ENCODE peak calls at places on chromosomes 11 and 22, in seven cellular contexts. A, B, M, T, F, W and L are unnamed samples.

GRCh38 chr11:99370557-99371200 is 349.9 kb downstream of the CNTN5 start:
- DNase-seq in A (peak; percentile 55), B (no peak), M (no peak), T (peak; percentile 69), F (no peak), W (peak; percentile 19), L (peak; percentile 56)

GRCh38 chr11:2257023-2257700 is 13.2 kb downstream of the ASCL2 start:
- DNase-seq in A (peak; percentile 19), B (no peak), M (no peak), T (no peak), F (no peak), W (no peak), L (no peak)

GRCh38 chr11:24234822-24235508 is 261.9 kb upstream of the LUZP2 start:
- DNase-seq in A (peak; percentile 65), B (no peak), M (no peak), T (peak; percentile 1), F (no peak), W (peak; percentile 42), L (peak; percentile 22)

GRCh38 chr22:34804588-34804987 is 261.4 kb upstream of the ISX start:
- DNase-seq in A (peak; percentile 15), B (no peak), M (peak; percentile 1), T (no peak), F (no peak), W (no peak), L (no peak)

GRCh38 chr11:45225277-45225676 is 60.9 kb downstream of the SYT13 start:
- DNase-seq in A (no peak), B (no peak), M (no peak), T (no peak), F (no peak), W (no peak), L (no peak)

GRCh38 chr11:124869856-124870387 is 4.7 kb downstream of the ROBO3 start:
- DNase-seq in A (no peak), B (no peak), M (no peak), T (no peak), F (no peak), W (no peak), L (no peak)

GRCh38 chr22:22995166-22995565 is 75.2 kb upstream of the GNAZ start:
- DNase-seq in A (no peak), B (no peak), M (peak; percentile 59), T (no peak), F (no peak), W (no peak), L (no peak)

GRCh38 chr22:24154826-24155225 is 26.5 kb upstream of the SUSD2 start:
- DNase-seq in A (no peak), B (no peak), M (no peak), T (no peak), F (no peak), W (no peak), L (no peak)

GRCh38 chr22:37804886-37805857 is 2.6 kb upstream of the GCAT start:
- DNase-seq in A (peak; percentile 92), B (peak; percentile 41), M (no peak), T (peak; percentile 85), F (peak; percentile 84), W (peak; percentile 90), L (peak; percentile 78)

GRCh38 chr22:49999901-50000586 is 12.5 kb downstream of the IL17REL start:
- DNase-seq in A (no peak), B (no peak), M (no peak), T (no peak), F (no peak), W (peak; percentile 3), L (no peak)

GRCh38 chr11:122367809-122368231 is 251.8 kb upstream of the BLID start:
- DNase-seq in A (peak; percentile 83), B (peak; percentile 30), M (no peak), T (peak; percentile 32), F (no peak), W (peak; percentile 57), L (peak; percentile 45)

GRCh38 chr11:57983211-57983610 is 40.5 kb upstream of the OR9Q1 start:
- DNase-seq in A (no peak), B (no peak), M (no peak), T (no peak), F (no peak), W (no peak), L (no peak)

GRCh38 chr22:39833610-39834009 is 60.0 kb downstream of the ENTHD1 start:
- DNase-seq in A (no peak), B (no peak), M (no peak), T (no peak), F (no peak), W (no peak), L (no peak)

GRCh38 chr22:47997052-47997568 is 1234.7 kb downstream of the TBC1D22A start:
- DNase-seq in A (no peak), B (no peak), M (no peak), T (no peak), F (no peak), W (no peak), L (no peak)

GRCh38 chr22:30045901-30046715 is 34.2 kb upstream of the HORMAD2 start:
- DNase-seq in A (no peak), B (no peak), M (no peak), T (no peak), F (no peak), W (no peak), L (no peak)

GRCh38 chr22:33427461-33427860 is 369.3 kb upstream of the SYN3 start:
- DNase-seq in A (no peak), B (no peak), M (no peak), T (no peak), F (no peak), W (no peak), L (no peak)

GRCh38 chr11:2517386-2518064 is 72.7 kb downstream of the KCNQ1 start:
- DNase-seq in A (no peak), B (no peak), M (no peak), T (peak; percentile 0), F (peak; percentile 38), W (peak; percentile 5), L (no peak)

GRCh38 chr11:119888119-119888518 is 159.1 kb upstream of the NECTIN1 start:
- DNase-seq in A (no peak), B (no peak), M (no peak), T (no peak), F (no peak), W (no peak), L (no peak)

GRCh38 chr11:2933376-2934056 is 4.3 kb upstream of the PHLDA2 start:
- DNase-seq in A (no peak), B (no peak), M (no peak), T (peak; percentile 72), F (peak; percentile 45), W (peak; percentile 41), L (peak; percentile 86)

GRCh38 chr11:23976776-23977380 is 520.0 kb upstream of the LUZP2 start:
- DNase-seq in A (no peak), B (no peak), M (no peak), T (no peak), F (no peak), W (no peak), L (peak; percentile 73)

GRCh38 chr11:88293931-88294330 is 43.6 kb downstream of the CTSC start:
- DNase-seq in A (no peak), B (no peak), M (no peak), T (peak; percentile 27), F (no peak), W (no peak), L (peak; percentile 65)

GRCh38 chr22:39236321-39237275 is 8.2 kb downstream of the PDGFB start:
- DNase-seq in A (no peak), B (no peak), M (no peak), T (no peak), F (no peak), W (peak; percentile 56), L (no peak)

GRCh38 chr22:45608763-45609180 is 62.9 kb upstream of the ATXN10 start:
- DNase-seq in A (no peak), B (no peak), M (no peak), T (no peak), F (no peak), W (no peak), L (peak; percentile 79)

GRCh38 chr11:77171254-77171653 is 43.2 kb downstream of the MYO7A start:
- DNase-seq in A (no peak), B (no peak), M (no peak), T (no peak), F (no peak), W (no peak), L (no peak)

GRCh38 chr11:132595711-132596111 is 936.6 kb downstream of the OPCML start:
- DNase-seq in A (no peak), B (no peak), M (no peak), T (peak; percentile 4), F (no peak), W (no peak), L (no peak)

GRCh38 chr11:110979696-110980095 is 265.8 kb upstream of the POU2AF2 start:
- DNase-seq in A (no peak), B (no peak), M (no peak), T (peak; percentile 32), F (no peak), W (no peak), L (peak; percentile 65)

GRCh38 chr11:36014499-36014898 is 70.6 kb downstream of the LDLRAD3 start:
- DNase-seq in A (no peak), B (no peak), M (no peak), T (no peak), F (no peak), W (no peak), L (no peak)

GRCh38 chr11:107928767-107929507 is 689 bp downstream of the RAB39A start:
- DNase-seq in A (peak; percentile 7), B (no peak), M (peak; percentile 6), T (peak; percentile 19), F (no peak), W (peak; percentile 11), L (no peak)

GRCh38 chr11:9004310-9004945 is 627 bp upstream of the NRIP3 start:
- DNase-seq in A (peak; percentile 32), B (no peak), M (no peak), T (peak; percentile 7), F (no peak), W (peak; percentile 32), L (no peak)

GRCh38 chr11:13487661-13488030 is 8.2 kb downstream of the PTH start:
- DNase-seq in A (no peak), B (no peak), M (peak; percentile 4), T (peak; percentile 3), F (no peak), W (peak; percentile 52), L (peak; percentile 1)

GRCh38 chr11:46594785-46595184 is 962 bp upstream of the AMBRA1 start:
- DNase-seq in A (no peak), B (no peak), M (no peak), T (no peak), F (no peak), W (no peak), L (no peak)
- H3K4me3 ChIP-seq in A (no peak overlapping the region), B (no peak overlapping the region), M (no peak overlapping the region), T (no peak overlapping the region), F (no peak overlapping the region), W (no peak overlapping the region), L (no peak overlapping the region)

GRCh38 chr11:95793111-95793510 is 2.8 kb downstream of the CEP57 start:
- DNase-seq in A (no peak), B (no peak), M (no peak), T (no peak), F (no peak), W (no peak), L (peak; percentile 38)
- H3K4me3 ChIP-seq in A (no peak overlapping the region), B (no peak overlapping the region), M (no peak overlapping the region), T (no peak overlapping the region), F (no peak overlapping the region), W (no peak overlapping the region), L (no peak overlapping the region)

GRCh38 chr22:20522134-20522827 is 14.9 kb downstream of the MED15 start:
- DNase-seq in A (no peak), B (no peak), M (no peak), T (no peak), F (no peak), W (no peak), L (no peak)
- H3K4me3 ChIP-seq in A (no peak overlapping the region), B (no peak overlapping the region), M (no peak overlapping the region), T (no peak overlapping the region), F (no peak overlapping the region), W (no peak overlapping the region), L (no peak overlapping the region)

GRCh38 chr11:62706841-62707240 is 383 bp downstream of the BSCL2 start:
- DNase-seq in A (no peak), B (no peak), M (no peak), T (peak; percentile 16), F (no peak), W (no peak), L (no peak)
- H3K4me3 ChIP-seq in A (peak overlapping the region; percentile 12), B (no peak overlapping the region), M (no peak overlapping the region), T (peak overlapping the region; percentile 39), F (peak overlapping the region; percentile 76), W (no peak overlapping the region), L (peak overlapping the region; percentile 44)